ENCODE peak calls at places on chromosomes 12 and 14, in six cellular contexts. T is stomach, N is mesendoderm, V is upper lobe of right lung, D is suprapubic skin, R is IMR-90. P is an unnamed sample.
A peak's percentile ranks its signal among the peaks of the same experiment; 100 is the strongest.

GRCh38 chr12:3295648-3296408 is 195.2 kb upstream of the PRMT8 start:
- DNase-seq in V (no peak), R (peak; percentile 30), T (peak; percentile 29), N (no peak), D (no peak), P (no peak)

GRCh38 chr12:119175115-119175514 is 3.6 kb upstream of the HSPB8 start:
- DNase-seq in V (no peak), D (no peak), R (no peak), T (no peak), N (no peak), P (no peak)

GRCh38 chr12:89706551-89707348 is 1.9 kb downstream of the ATP2B1 start:
- DNase-seq in R (peak; percentile 19), T (no peak), D (no peak), N (peak; percentile 7), V (peak; percentile 61), P (peak; percentile 37)

GRCh38 chr14:75811136-75811839 is 150.2 kb downstream of the TTLL5 start:
- DNase-seq in R (no peak), D (no peak), T (no peak), N (no peak), V (no peak), P (peak; percentile 49)

GRCh38 chr14:37195327-37195726 is 2.4 kb upstream of the MIPOL1 start:
- DNase-seq in D (no peak), N (no peak), R (peak; percentile 87), T (no peak), V (no peak), P (no peak)

GRCh38 chr14:51593397-51593796 is 58.3 kb upstream of the FRMD6 start:
- DNase-seq in N (no peak), T (no peak), R (no peak), D (no peak), V (no peak), P (no peak)

GRCh38 chr12:122721057-122721545 is 4.5 kb upstream of the HCAR3 start:
- DNase-seq in T (no peak), V (no peak), D (no peak), R (no peak), N (no peak), P (peak; percentile 78)

GRCh38 chr12:25319233-25319984 is 68.7 kb upstream of the KRAS start:
- DNase-seq in R (no peak), D (no peak), N (no peak), V (no peak), T (no peak), P (no peak)

GRCh38 chr12:120656008-120656407 is 15.6 kb downstream of the CABP1 start:
- DNase-seq in D (no peak), T (no peak), R (no peak), V (no peak), N (no peak), P (no peak)

GRCh38 chr12:109737631-109738030 is 24.0 kb downstream of the FAM222A start:
- DNase-seq in R (no peak), D (no peak), N (peak; percentile 84), V (no peak), T (peak; percentile 25), P (no peak)

GRCh38 chr12:106108187-106108816 is 30.5 kb downstream of the NUAK1 start:
- DNase-seq in D (no peak), R (peak; percentile 65), V (no peak), T (no peak), N (peak; percentile 90), P (peak; percentile 51)

GRCh38 chr12:38162013-38162412 is 154.6 kb upstream of the ALG10B start:
- DNase-seq in V (peak; percentile 49), D (no peak), N (no peak), T (no peak), R (no peak), P (no peak)

GRCh38 chr12:24599737-24600136 is 349.2 kb downstream of the BCAT1 start:
- DNase-seq in T (no peak), N (no peak), D (no peak), V (no peak), R (no peak), P (no peak)

GRCh38 chr14:88078525-88078924 is 73.6 kb downstream of the GPR65 start:
- DNase-seq in N (peak; percentile 36), D (no peak), V (no peak), T (no peak), R (no peak), P (no peak)

GRCh38 chr12:57836442-57837375 is 9.8 kb downstream of the CTDSP2 start:
- DNase-seq in T (peak; percentile 63), N (peak; percentile 86), V (peak; percentile 76), D (no peak), R (peak; percentile 86), P (peak; percentile 38)

GRCh38 chr12:11963841-11964471 is 106.8 kb upstream of the BCL2L14 start:
- DNase-seq in T (no peak), R (no peak), V (no peak), N (no peak), D (no peak), P (no peak)

GRCh38 chr12:11958216-11959091 is 112.3 kb upstream of the BCL2L14 start:
- DNase-seq in T (no peak), V (no peak), R (peak; percentile 95), D (no peak), N (peak; percentile 54), P (no peak)

GRCh38 chr12:11959117-11959823 is 111.5 kb upstream of the BCL2L14 start:
- DNase-seq in V (no peak), N (no peak), T (no peak), D (no peak), R (peak; percentile 23), P (no peak)

GRCh38 chr12:11962795-11963347 is 107.9 kb upstream of the BCL2L14 start:
- DNase-seq in V (no peak), T (no peak), D (no peak), R (no peak), N (no peak), P (no peak)

DNA sequence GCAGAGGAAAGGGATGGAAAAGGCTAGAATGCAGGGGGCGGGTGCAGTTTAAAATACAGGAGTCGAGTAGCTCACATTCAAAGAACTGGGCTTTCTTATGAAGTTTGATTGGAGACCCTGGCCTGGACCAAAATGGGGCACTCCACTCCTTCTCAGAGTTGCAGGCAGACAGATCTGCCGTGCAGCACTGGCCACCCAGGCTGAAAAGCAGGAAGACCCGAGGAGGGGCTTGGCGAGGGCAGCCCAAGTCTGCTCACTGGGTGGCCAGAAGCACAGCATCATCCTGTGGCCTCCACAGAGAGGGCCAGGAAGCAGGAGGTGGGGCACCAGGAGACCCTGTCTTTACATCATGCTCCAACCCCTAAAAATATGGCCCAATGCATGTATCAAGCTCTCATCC is 109.1 kb upstream of the BCL2L14 start:
- DNase-seq in T (no peak), R (no peak), D (no peak), N (no peak), V (no peak), P (no peak)
- H3K27ac ChIP-seq in T (no peak overlapping the region), R (no peak overlapping the region), D (no peak overlapping the region), N (no peak overlapping the region), V (no peak overlapping the region), P (no peak overlapping the region)

GRCh38 chr12:62725781-62726180 is 209.2 kb downstream of the PPM1H start:
- DNase-seq in V (no peak), N (no peak), R (no peak), D (no peak), T (no peak), P (no peak)
- H3K4me1 ChIP-seq in V (peaks cover 21% of the 10 kb centered on the region), N (peaks cover 19% of the 10 kb centered on the region), R (peaks cover 20% of the 10 kb centered on the region), D (peaks cover 41% of the 10 kb centered on the region), T (peaks cover 56% of the 10 kb centered on the region), P (no peaks in the 10 kb centered on the region)

DNA sequence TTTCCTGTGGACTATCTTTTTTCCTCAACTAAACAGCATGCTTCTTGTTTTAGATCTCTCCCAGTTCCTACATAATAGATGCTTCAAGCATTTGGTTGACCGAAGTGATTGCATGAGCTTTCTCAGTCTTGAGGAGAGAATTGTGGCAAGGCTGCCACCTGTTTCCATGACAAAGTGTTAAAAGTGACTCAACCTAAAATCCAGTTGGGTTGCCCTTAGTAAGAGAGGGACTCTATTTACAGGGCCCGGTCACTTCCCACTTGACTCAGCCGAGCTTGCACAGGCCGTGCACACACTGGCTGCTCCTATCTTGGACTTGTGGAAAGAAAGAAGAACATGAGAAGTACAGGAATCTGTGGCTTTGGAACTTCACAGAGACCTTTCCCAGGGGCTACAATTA is 2.1 kb upstream of the B4GALNT3 start:
- DNase-seq in V (no peak), T (no peak), R (no peak), D (no peak), N (no peak), P (no peak)
- H3K27ac ChIP-seq in V (no peak overlapping the region), T (no peak overlapping the region), R (no peak overlapping the region), D (no peak overlapping the region), N (no peak overlapping the region), P (no peak overlapping the region)

DNA sequence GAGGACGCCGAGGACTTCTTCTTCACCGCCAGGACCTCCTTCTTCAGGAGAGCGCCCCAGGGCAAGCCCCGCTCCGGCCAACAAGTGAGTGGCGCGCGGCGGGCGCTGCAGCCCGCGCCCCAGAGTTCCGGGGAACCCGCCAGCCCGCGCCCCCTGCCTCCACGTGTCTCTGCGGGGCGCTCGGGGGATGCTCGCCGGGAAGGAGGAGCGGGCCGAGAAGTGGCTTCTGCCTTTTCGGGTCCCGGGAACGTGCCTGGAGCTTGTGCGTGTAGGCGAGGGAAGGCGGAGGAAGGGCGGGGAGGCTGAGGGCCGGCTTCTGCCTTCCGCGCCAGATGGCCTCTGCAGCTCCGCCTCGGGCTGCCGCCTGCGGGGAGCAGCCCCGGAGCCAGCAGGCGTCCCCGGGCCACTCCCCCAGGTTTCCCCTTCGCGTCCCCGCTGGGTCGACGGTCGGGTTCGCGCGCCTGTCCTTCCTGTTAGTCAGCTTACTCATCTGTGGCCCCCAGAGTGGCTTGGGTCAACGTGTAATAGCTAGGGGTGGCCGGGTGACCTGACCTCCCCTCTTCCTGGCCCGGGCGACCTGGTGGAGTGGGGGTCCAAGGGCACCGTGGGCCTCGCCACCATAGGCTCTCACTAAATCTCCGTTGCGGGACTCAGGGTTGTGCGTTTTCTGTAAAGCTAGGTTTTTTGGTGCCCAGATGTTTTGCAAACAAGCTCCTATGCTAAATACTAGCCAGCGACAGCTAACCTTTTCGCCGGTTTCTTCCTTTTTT is 550 bp downstream of the RASSF3 start:
- DNase-seq in T (peak; percentile 69), N (peak; percentile 80), R (peak; percentile 50), D (peak; percentile 89), V (peak; percentile 88), P (peak; percentile 71)
- H3K4me1 ChIP-seq in T (peaks cover 58% of the 10 kb centered on the region), N (no peaks in the 10 kb centered on the region), R (peaks cover 2% of the 10 kb centered on the region), D (peaks cover 29% of the 10 kb centered on the region), V (peaks cover 34% of the 10 kb centered on the region), P (no peaks in the 10 kb centered on the region)